ENCODE peak calls at places on chromosome 10, in six cellular contexts. T, B, M, P, W and Y are unnamed samples.

GRCh38 chr10:97849491-97850402 is at the start of gene GOLGA7B:
- DNase-seq in T (no peak), W (peak), B (no peak), M (peak), P (peak), Y (no peak)

GRCh38 chr10:103491729-103492364 is 1.7 kb upstream of the NEURL1 start:
- DNase-seq in W (no peak), P (no peak), B (no peak), T (no peak), M (peak), Y (peak)

GRCh38 chr10:128686638-128687278 is 560.5 kb upstream of the MKI67 start:
- DNase-seq in B (no peak), M (no peak), T (no peak), W (no peak), P (no peak), Y (no peak)

GRCh38 chr10:23158370-23158769 is 33.7 kb upstream of the PTF1A start:
- DNase-seq in M (peak), P (peak), T (no peak), W (peak), B (no peak), Y (peak)

GRCh38 chr10:22259280-22259679 is 41.5 kb upstream of the EBLN1 start:
- DNase-seq in M (no peak), W (no peak), T (no peak), B (no peak), P (no peak), Y (no peak)

GRCh38 chr10:35364808-35365207 is 28.5 kb downstream of the CCNY start:
- DNase-seq in M (no peak), P (no peak), B (no peak), W (no peak), T (no peak), Y (no peak)

GRCh38 chr10:52703898-52704297 is 68.7 kb downstream of the MBL2 start:
- DNase-seq in P (no peak), M (no peak), T (no peak), B (no peak), W (no peak), Y (peak)

GRCh38 chr10:126073606-126074005 is 177.2 kb downstream of the FANK1 start:
- DNase-seq in B (no peak), T (no peak), P (no peak), W (no peak), M (no peak), Y (no peak)

GRCh38 chr10:75430000-75430763 is 1.2 kb upstream of the LRMDA start:
- DNase-seq in P (no peak), M (peak), W (peak), B (peak), T (peak), Y (no peak)